ENCODE peak calls at places on chromosomes 12 and 14, in seven cellular contexts. F is lower leg skin; B is CD4-positive, CD25-positive, alpha-beta regulatory T cell; S is LNCaP clone FGC; H is HAP-1; L is AG09309; Y is cardiac fibroblast. K is an unnamed sample.

GRCh38 chr14:58243790-58244555 is 670 bp upstream of the PSMA3 start:
- DNase-seq in Y (peak; percentile 57), F (no peak), S (no peak), H (peak; percentile 38), L (no peak), B (no peak), K (no peak)

GRCh38 chr12:25806271-25806670 is 152.2 kb upstream of the RASSF8 start:
- DNase-seq in L (no peak), B (no peak), S (no peak), H (no peak), F (no peak), Y (peak; percentile 79), K (peak; percentile 69)

GRCh38 chr12:78062781-78063180 is 232.1 kb downstream of the NAV3 start:
- DNase-seq in H (peak; percentile 80), L (no peak), B (no peak), Y (peak; percentile 87), F (no peak), S (peak; percentile 34), K (peak; percentile 14)

GRCh38 chr12:45273717-45274271 is 57.9 kb downstream of the ANO6 start:
- DNase-seq in F (peak; percentile 58), B (no peak), S (no peak), L (peak; percentile 90), Y (peak; percentile 95), H (no peak), K (peak; percentile 56)

GRCh38 chr12:102562836-102563425 is 82.6 kb upstream of the IGF1 start:
- DNase-seq in F (no peak), B (no peak), Y (no peak), S (no peak), L (no peak), H (no peak), K (no peak)

GRCh38 chr14:52268191-52269061 is 928 bp downstream of the PTGDR start:
- DNase-seq in S (no peak), L (no peak), B (peak; percentile 37), Y (peak; percentile 61), F (no peak), H (no peak), K (no peak)

GRCh38 chr12:11648514-11649412 is 711 bp upstream of the ETV6 start:
- DNase-seq in Y (peak; percentile 90), B (peak; percentile 81), S (peak; percentile 77), F (peak; percentile 68), H (peak; percentile 84), L (no peak), K (peak; percentile 71)

GRCh38 chr12:108665608-108666202 is 32.0 kb upstream of the SELPLG start:
- DNase-seq in S (no peak), Y (no peak), H (no peak), F (no peak), B (no peak), L (no peak), K (no peak)

GRCh38 chr12:104503191-104503590 is 46.4 kb downstream of the CHST11 start:
- DNase-seq in Y (no peak), S (no peak), F (no peak), B (peak; percentile 38), L (no peak), H (no peak), K (no peak)

GRCh38 chr12:45338272-45338671 is 122.4 kb downstream of the ANO6 start:
- DNase-seq in L (no peak), B (no peak), H (no peak), S (no peak), Y (peak; percentile 24), F (no peak), K (no peak)

GRCh38 chr12:46459111-46459510 is 86.5 kb upstream of the SLC38A2 start:
- DNase-seq in S (no peak), B (peak; percentile 49), L (no peak), H (no peak), F (no peak), Y (peak; percentile 97), K (no peak)

GRCh38 chr12:58905422-58905821 is 14.9 kb downstream of the LRIG3 start:
- DNase-seq in F (no peak), S (no peak), L (no peak), B (no peak), H (no peak), Y (no peak), K (no peak)

GRCh38 chr14:24137529-24138395 is 1.8 kb downstream of the PSME1 start:
- DNase-seq in B (no peak), F (no peak), S (no peak), H (no peak), Y (no peak), L (no peak), K (no peak)

GRCh38 chr12:93127582-93128331 is 198.7 kb upstream of the EEA1 start:
- DNase-seq in L (peak; percentile 81), H (no peak), Y (peak; percentile 96), B (no peak), F (peak; percentile 34), S (no peak), K (peak; percentile 80)

GRCh38 chr14:90429764-90430163 is 32.9 kb downstream of the CALM1 start:
- DNase-seq in S (no peak), B (no peak), F (no peak), H (no peak), Y (no peak), L (no peak), K (no peak)

GRCh38 chr12:82857911-82858533 is 171.3 kb downstream of the TMTC2 start:
- DNase-seq in H (peak; percentile 72), B (no peak), L (no peak), F (no peak), S (no peak), Y (no peak), K (no peak)

GRCh38 chr12:93078577-93078976 is 149.5 kb upstream of the EEA1 start:
- DNase-seq in L (no peak), F (no peak), Y (no peak), S (no peak), H (no peak), B (no peak), K (no peak)

GRCh38 chr12:57001448-57001906 is 4.9 kb downstream of the ZBTB39 start:
- DNase-seq in H (peak; percentile 8), F (no peak), Y (peak; percentile 71), B (peak; percentile 75), L (no peak), S (peak; percentile 67), K (no peak)

GRCh38 chr12:6539276-6540134 is 5.2 kb downstream of the GAPDH start:
- DNase-seq in Y (peak; percentile 48), S (no peak), B (no peak), H (no peak), L (no peak), F (no peak), K (no peak)

GRCh38 chr12:6540181-6540877 is 6.0 kb downstream of the GAPDH start:
- DNase-seq in B (peak; percentile 64), Y (peak; percentile 97), L (peak; percentile 84), H (peak; percentile 15), S (no peak), F (peak; percentile 93), K (peak; percentile 82)

GRCh38 chr12:6542209-6543009 is 8.1 kb downstream of the GAPDH start:
- DNase-seq in H (no peak), F (no peak), S (no peak), B (peak; percentile 20), Y (no peak), L (no peak), K (no peak)

GRCh38 chr12:6538420-6539275 is 4.3 kb downstream of the GAPDH start:
- DNase-seq in B (peak; percentile 20), F (no peak), Y (peak; percentile 66), H (peak; percentile 47), L (no peak), S (no peak), K (no peak)

DNA sequence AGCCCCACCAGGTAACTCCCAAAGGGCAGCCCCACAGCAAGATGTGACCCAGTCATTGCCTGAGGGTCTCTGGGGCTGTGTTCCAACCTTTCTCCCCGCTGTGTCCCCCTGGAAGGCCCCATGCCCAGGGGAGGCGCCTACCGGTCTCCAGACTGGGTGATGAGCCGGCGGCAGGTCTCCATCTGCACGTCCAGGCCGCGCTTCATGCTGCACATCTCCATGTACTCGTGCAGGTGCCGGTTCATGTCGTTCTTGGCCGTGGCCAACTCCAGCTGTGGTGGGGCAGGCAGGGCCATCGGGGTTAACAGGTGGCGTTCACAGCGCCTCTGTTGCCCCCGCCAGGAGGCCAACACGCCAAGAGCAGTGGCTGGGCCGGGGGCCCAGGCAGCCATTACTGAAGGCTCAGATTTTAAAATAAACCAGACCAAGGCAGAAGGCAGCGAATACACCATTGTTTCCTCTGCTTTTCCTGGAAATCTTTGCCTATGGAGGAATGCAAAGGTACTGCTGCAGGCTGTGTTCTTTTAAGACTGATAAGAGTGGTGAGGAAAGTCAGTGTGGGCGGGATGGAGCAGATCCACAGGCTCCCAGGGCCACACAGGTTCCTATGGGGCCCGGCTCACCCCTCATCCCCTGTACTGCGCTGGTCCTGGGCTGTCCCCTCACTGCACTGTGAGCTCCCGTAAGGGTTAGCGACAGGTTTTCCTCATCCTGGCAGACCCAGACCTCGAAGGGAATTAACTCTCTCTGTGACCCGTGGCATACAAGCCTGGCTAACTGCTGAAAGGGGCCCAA is 7.3 kb downstream of the GAPDH start:
- DNase-seq in L (no peak), Y (no peak), B (no peak), H (no peak), S (no peak), F (no peak), K (no peak)
- H3K4me3 ChIP-seq in L (no peak overlapping the region), Y (no peak overlapping the region), B (no peak overlapping the region), H (no peak overlapping the region), S (no peak overlapping the region), F (no peak overlapping the region), K (no peak overlapping the region)

GRCh38 chr14:35400707-35401421 is 3.7 kb downstream of the NFKBIA start:
- DNase-seq in H (no peak), F (no peak), L (no peak), Y (peak; percentile 60), S (no peak), B (peak; percentile 30), K (no peak)
- H3K4me3 ChIP-seq in H (no peak overlapping the region), F (peak overlapping the region; percentile 7), L (no peak overlapping the region), Y (peak overlapping the region; percentile 94), S (no peak overlapping the region), B (peak overlapping the region; percentile 95), K (peak overlapping the region; percentile 65)

GRCh38 chr12:122528582-122528981 is 1.5 kb downstream of the KNTC1 start:
- DNase-seq in Y (no peak), B (no peak), H (no peak), S (no peak), F (no peak), L (no peak), K (no peak)
- H3K4me3 ChIP-seq in Y (no peak overlapping the region), B (peak overlapping the region; percentile 7), H (peak overlapping the region; percentile 78), S (peak overlapping the region; percentile 95), F (no peak overlapping the region), L (no peak overlapping the region), K (peak overlapping the region; percentile 84)

GRCh38 chr12:133204264-133204603 is 22.9 kb downstream of the ZNF268 start:
- DNase-seq in F (no peak), H (no peak), B (no peak), S (no peak), Y (peak; percentile 4), L (no peak), K (no peak)
- H3K4me3 ChIP-seq in F (no peak overlapping the region), H (no peak overlapping the region), B (peak overlapping the region; percentile 23), S (no peak overlapping the region), Y (no peak overlapping the region), L (no peak overlapping the region), K (no peak overlapping the region)

K was measured in HFF-Myc.